ENCODE peak calls at places on chromosomes 7 and 10, in six cellular contexts. One of them, this sample, is unnamed.
A peak's percentile ranks its signal among the peaks of the same experiment; 100 is the strongest.

GRCh38 chr10:5449823-5450222 is 37.5 kb downstream of the NET1 start:
- DNase-seq in fibroblast of pulmonary artery: peak; percentile 90
- DNase-seq in lower leg skin: no peak
- DNase-seq in suprapubic skin: no peak
- DNase-seq in cardiac muscle cell: peak; percentile 90
- DNase-seq in GM13977: no peak
- DNase-seq in this sample: no peak

GRCh38 chr7:157097569-157097968 is 41.2 kb upstream of the UBE3C start:
- DNase-seq in fibroblast of pulmonary artery: no peak
- DNase-seq in lower leg skin: no peak
- DNase-seq in suprapubic skin: no peak
- DNase-seq in cardiac muscle cell: no peak
- DNase-seq in GM13977: no peak
- DNase-seq in this sample: no peak

GRCh38 chr10:82680688-82681087 is 805.7 kb downstream of the NRG3 start:
- DNase-seq in fibroblast of pulmonary artery: no peak
- DNase-seq in lower leg skin: no peak
- DNase-seq in suprapubic skin: no peak
- DNase-seq in cardiac muscle cell: no peak
- DNase-seq in GM13977: no peak
- DNase-seq in this sample: no peak

GRCh38 chr7:96303105-96303685 is 18.7 kb downstream of the SLC25A13 start:
- DNase-seq in fibroblast of pulmonary artery: peak; percentile 29
- DNase-seq in lower leg skin: no peak
- DNase-seq in suprapubic skin: no peak
- DNase-seq in cardiac muscle cell: peak; percentile 50
- DNase-seq in GM13977: no peak
- DNase-seq in this sample: no peak

GRCh38 chr7:104767826-104768536 is 246.0 kb upstream of the KMT2E start:
- DNase-seq in fibroblast of pulmonary artery: no peak
- DNase-seq in lower leg skin: no peak
- DNase-seq in suprapubic skin: no peak
- DNase-seq in cardiac muscle cell: no peak
- DNase-seq in GM13977: no peak
- DNase-seq in this sample: no peak

GRCh38 chr7:2029211-2029905 is 203.4 kb downstream of the MAD1L1 start:
- DNase-seq in fibroblast of pulmonary artery: no peak
- DNase-seq in lower leg skin: no peak
- DNase-seq in suprapubic skin: peak; percentile 65
- DNase-seq in cardiac muscle cell: no peak
- DNase-seq in GM13977: no peak
- DNase-seq in this sample: no peak

GRCh38 chr10:70597856-70598815 is 4.4 kb downstream of the PRF1 start:
- DNase-seq in fibroblast of pulmonary artery: no peak
- DNase-seq in lower leg skin: peak; percentile 8
- DNase-seq in suprapubic skin: no peak
- DNase-seq in cardiac muscle cell: no peak
- DNase-seq in GM13977: no peak
- DNase-seq in this sample: peak; percentile 68

GRCh38 chr7:135207739-135208416 is 3.4 kb downstream of the WDR91 start:
- DNase-seq in fibroblast of pulmonary artery: no peak
- DNase-seq in lower leg skin: no peak
- DNase-seq in suprapubic skin: no peak
- DNase-seq in cardiac muscle cell: no peak
- DNase-seq in GM13977: no peak
- DNase-seq in this sample: no peak

GRCh38 chr10:58969578-58969977 is 206.9 kb upstream of the PHYHIPL start:
- DNase-seq in fibroblast of pulmonary artery: peak; percentile 19
- DNase-seq in lower leg skin: no peak
- DNase-seq in suprapubic skin: no peak
- DNase-seq in cardiac muscle cell: peak; percentile 56
- DNase-seq in GM13977: no peak
- DNase-seq in this sample: no peak

GRCh38 chr10:30141366-30141886 is 82.0 kb upstream of the JCAD start:
- DNase-seq in fibroblast of pulmonary artery: no peak
- DNase-seq in lower leg skin: no peak
- DNase-seq in suprapubic skin: no peak
- DNase-seq in cardiac muscle cell: no peak
- DNase-seq in GM13977: no peak
- DNase-seq in this sample: no peak

GRCh38 chr10:7264313-7264741 is 146.5 kb downstream of the SFMBT2 start:
- DNase-seq in fibroblast of pulmonary artery: peak; percentile 36
- DNase-seq in lower leg skin: no peak
- DNase-seq in suprapubic skin: no peak
- DNase-seq in cardiac muscle cell: peak; percentile 28
- DNase-seq in GM13977: no peak
- DNase-seq in this sample: no peak

GRCh38 chr7:29289156-29290021 is 94.8 kb downstream of the CHN2 start:
- DNase-seq in fibroblast of pulmonary artery: peak; percentile 58
- DNase-seq in lower leg skin: peak; percentile 27
- DNase-seq in suprapubic skin: no peak
- DNase-seq in cardiac muscle cell: peak; percentile 77
- DNase-seq in GM13977: peak; percentile 23
- DNase-seq in this sample: no peak

GRCh38 chr10:3782099-3782455 is 2.9 kb downstream of the KLF6 start:
- DNase-seq in fibroblast of pulmonary artery: no peak
- DNase-seq in lower leg skin: peak; percentile 60
- DNase-seq in suprapubic skin: no peak
- DNase-seq in cardiac muscle cell: peak; percentile 81
- DNase-seq in GM13977: peak; percentile 67
- DNase-seq in this sample: no peak

GRCh38 chr10:1187855-1188555 is 131.8 kb downstream of the WDR37 start:
- DNase-seq in fibroblast of pulmonary artery: no peak
- DNase-seq in lower leg skin: no peak
- DNase-seq in suprapubic skin: peak; percentile 70
- DNase-seq in cardiac muscle cell: no peak
- DNase-seq in GM13977: no peak
- DNase-seq in this sample: no peak

GRCh38 chr10:9853405-9854010 is 1164.2 kb upstream of the CELF2 start:
- DNase-seq in fibroblast of pulmonary artery: peak; percentile 33
- DNase-seq in lower leg skin: no peak
- DNase-seq in suprapubic skin: no peak
- DNase-seq in cardiac muscle cell: peak; percentile 51
- DNase-seq in GM13977: no peak
- DNase-seq in this sample: no peak

GRCh38 chr7:130384371-130384801 is 4.1 kb downstream of the CPA1 start:
- DNase-seq in fibroblast of pulmonary artery: no peak
- DNase-seq in lower leg skin: no peak
- DNase-seq in suprapubic skin: no peak
- DNase-seq in cardiac muscle cell: no peak
- DNase-seq in GM13977: no peak
- DNase-seq in this sample: no peak

GRCh38 chr7:18866359-18867036 is 250.9 kb downstream of the TWIST1 start:
- DNase-seq in fibroblast of pulmonary artery: peak; percentile 100
- DNase-seq in lower leg skin: peak; percentile 91
- DNase-seq in suprapubic skin: peak; percentile 89
- DNase-seq in cardiac muscle cell: peak; percentile 100
- DNase-seq in GM13977: peak; percentile 16
- DNase-seq in this sample: no peak

GRCh38 chr10:4686644-4686996 is 139.4 kb upstream of the AKR1E2 start:
- DNase-seq in fibroblast of pulmonary artery: peak; percentile 87
- DNase-seq in lower leg skin: no peak
- DNase-seq in suprapubic skin: no peak
- DNase-seq in cardiac muscle cell: peak; percentile 77
- DNase-seq in GM13977: no peak
- DNase-seq in this sample: no peak

GRCh38 chr10:128147064-128147463 is 20.8 kb upstream of the MKI67 start:
- DNase-seq in fibroblast of pulmonary artery: no peak
- DNase-seq in lower leg skin: no peak
- DNase-seq in suprapubic skin: peak; percentile 11
- DNase-seq in cardiac muscle cell: no peak
- DNase-seq in GM13977: no peak
- DNase-seq in this sample: no peak

GRCh38 chr7:83588602-83589240 is 60.2 kb downstream of the SEMA3E start:
- DNase-seq in fibroblast of pulmonary artery: no peak
- DNase-seq in lower leg skin: no peak
- DNase-seq in suprapubic skin: no peak
- DNase-seq in cardiac muscle cell: no peak
- DNase-seq in GM13977: no peak
- DNase-seq in this sample: no peak

GRCh38 chr10:37109000-37109399 is 16.4 kb upstream of the ANKRD30A start:
- DNase-seq in fibroblast of pulmonary artery: no peak
- DNase-seq in lower leg skin: no peak
- DNase-seq in suprapubic skin: no peak
- DNase-seq in cardiac muscle cell: no peak
- DNase-seq in GM13977: no peak
- DNase-seq in this sample: no peak

GRCh38 chr10:62652114-62652513 is 152.4 kb upstream of the ADO start:
- DNase-seq in fibroblast of pulmonary artery: no peak
- DNase-seq in lower leg skin: no peak
- DNase-seq in suprapubic skin: no peak
- DNase-seq in cardiac muscle cell: peak; percentile 5
- DNase-seq in GM13977: no peak
- DNase-seq in this sample: no peak

GRCh38 chr10:125547010-125547650 is 135.8 kb downstream of the TEX36 start:
- DNase-seq in fibroblast of pulmonary artery: no peak
- DNase-seq in lower leg skin: no peak
- DNase-seq in suprapubic skin: no peak
- DNase-seq in cardiac muscle cell: no peak
- DNase-seq in GM13977: no peak
- DNase-seq in this sample: no peak

GRCh38 chr10:24462889-24463552 is 254.1 kb downstream of the KIAA1217 start:
- DNase-seq in fibroblast of pulmonary artery: no peak
- DNase-seq in lower leg skin: no peak
- DNase-seq in suprapubic skin: no peak
- DNase-seq in cardiac muscle cell: no peak
- DNase-seq in GM13977: no peak
- DNase-seq in this sample: no peak

GRCh38 chr10:63058236-63058635 is 74.9 kb upstream of the NRBF2 start:
- DNase-seq in fibroblast of pulmonary artery: no peak
- DNase-seq in lower leg skin: no peak
- DNase-seq in suprapubic skin: no peak
- DNase-seq in cardiac muscle cell: no peak
- DNase-seq in GM13977: no peak
- DNase-seq in this sample: no peak

GRCh38 chr7:12583181-12583580 is 12.7 kb downstream of the SCIN start:
- DNase-seq in fibroblast of pulmonary artery: no peak
- DNase-seq in lower leg skin: no peak
- DNase-seq in suprapubic skin: no peak
- DNase-seq in cardiac muscle cell: no peak
- DNase-seq in GM13977: no peak
- DNase-seq in this sample: no peak

GRCh38 chr10:74863508-74863907 is 37.1 kb downstream of the KAT6B start:
- DNase-seq in fibroblast of pulmonary artery: peak; percentile 24
- DNase-seq in lower leg skin: no peak
- DNase-seq in suprapubic skin: no peak
- DNase-seq in cardiac muscle cell: peak; percentile 42
- DNase-seq in GM13977: no peak
- DNase-seq in this sample: no peak

GRCh38 chr7:106768324-106768751 is 96.7 kb upstream of the PIK3CG start:
- DNase-seq in fibroblast of pulmonary artery: no peak
- DNase-seq in lower leg skin: no peak
- DNase-seq in suprapubic skin: no peak
- DNase-seq in cardiac muscle cell: no peak
- DNase-seq in GM13977: peak; percentile 30
- DNase-seq in this sample: no peak

GRCh38 chr7:24788075-24788474 is 30.8 kb upstream of the GSDME start:
- DNase-seq in fibroblast of pulmonary artery: no peak
- DNase-seq in lower leg skin: no peak
- DNase-seq in suprapubic skin: no peak
- DNase-seq in cardiac muscle cell: no peak
- DNase-seq in GM13977: no peak
- DNase-seq in this sample: no peak
- TF ChIP-seq CTCF in fibroblast of pulmonary artery: peak; percentile 34
- TF ChIP-seq CTCF in lower leg skin: no peak
- TF ChIP-seq CTCF in suprapubic skin: peak; percentile 8
- TF ChIP-seq CTCF in cardiac muscle cell: peak; percentile 41
- TF ChIP-seq CTCF in GM13977: peak; percentile 45
- TF ChIP-seq CTCF in this sample: peak; percentile 62

DNA sequence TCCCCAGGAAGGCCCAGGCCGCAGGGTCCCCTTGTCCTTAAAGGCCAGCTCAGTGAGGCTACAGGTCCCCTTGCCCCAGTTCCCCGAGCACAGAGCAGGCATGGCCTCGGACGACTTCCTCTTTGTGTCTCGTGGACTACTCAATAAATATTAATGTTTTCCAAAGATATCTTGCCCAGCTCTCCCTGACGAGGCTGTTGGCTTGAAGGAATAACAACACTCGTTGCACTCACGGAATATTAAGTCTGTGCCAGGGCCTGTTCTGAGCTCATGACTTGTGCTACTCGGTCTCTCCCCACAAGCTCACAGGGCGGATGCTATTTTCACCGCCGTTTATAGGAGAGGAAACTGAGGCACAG is 68.2 kb downstream of the CUX1 start:
- DNase-seq in fibroblast of pulmonary artery: no peak
- DNase-seq in lower leg skin: no peak
- DNase-seq in suprapubic skin: no peak
- DNase-seq in cardiac muscle cell: no peak
- DNase-seq in GM13977: no peak
- DNase-seq in this sample: no peak
- TF ChIP-seq CTCF in fibroblast of pulmonary artery: no peak
- TF ChIP-seq CTCF in lower leg skin: no peak
- TF ChIP-seq CTCF in suprapubic skin: no peak
- TF ChIP-seq CTCF in cardiac muscle cell: no peak
- TF ChIP-seq CTCF in GM13977: no peak
- TF ChIP-seq CTCF in this sample: no peak

GRCh38 chr7:95172420-95172819 is 151.9 kb downstream of the PON1 start:
- DNase-seq in fibroblast of pulmonary artery: no peak
- DNase-seq in lower leg skin: no peak
- DNase-seq in suprapubic skin: no peak
- DNase-seq in cardiac muscle cell: no peak
- DNase-seq in GM13977: no peak
- DNase-seq in this sample: no peak

DNA sequence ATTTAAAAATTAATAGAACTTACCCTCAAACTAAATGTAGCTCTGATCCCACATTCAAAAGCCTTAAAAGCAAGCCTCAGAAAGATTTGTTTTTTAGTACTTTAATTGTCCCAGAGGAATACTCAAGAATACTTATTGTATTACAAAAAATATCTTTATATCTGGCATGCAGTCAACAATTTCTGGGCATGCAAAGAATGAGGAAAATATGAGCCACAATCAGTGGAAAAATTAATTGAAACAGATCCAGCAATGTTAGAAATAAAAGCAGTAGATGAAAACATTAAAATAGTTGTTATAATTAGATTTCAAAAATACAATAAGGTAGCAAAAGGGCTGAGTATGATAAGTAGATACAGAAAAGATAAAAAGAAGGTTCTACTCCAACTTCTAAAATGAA is 154.7 kb downstream of the PON1 start:
- DNase-seq in fibroblast of pulmonary artery: peak; percentile 15
- DNase-seq in lower leg skin: no peak
- DNase-seq in suprapubic skin: no peak
- DNase-seq in cardiac muscle cell: peak; percentile 36
- DNase-seq in GM13977: no peak
- DNase-seq in this sample: no peak
- TF ChIP-seq CTCF in fibroblast of pulmonary artery: no peak
- TF ChIP-seq CTCF in lower leg skin: no peak
- TF ChIP-seq CTCF in suprapubic skin: no peak
- TF ChIP-seq CTCF in cardiac muscle cell: no peak
- TF ChIP-seq CTCF in GM13977: no peak
- TF ChIP-seq CTCF in this sample: no peak

DNA sequence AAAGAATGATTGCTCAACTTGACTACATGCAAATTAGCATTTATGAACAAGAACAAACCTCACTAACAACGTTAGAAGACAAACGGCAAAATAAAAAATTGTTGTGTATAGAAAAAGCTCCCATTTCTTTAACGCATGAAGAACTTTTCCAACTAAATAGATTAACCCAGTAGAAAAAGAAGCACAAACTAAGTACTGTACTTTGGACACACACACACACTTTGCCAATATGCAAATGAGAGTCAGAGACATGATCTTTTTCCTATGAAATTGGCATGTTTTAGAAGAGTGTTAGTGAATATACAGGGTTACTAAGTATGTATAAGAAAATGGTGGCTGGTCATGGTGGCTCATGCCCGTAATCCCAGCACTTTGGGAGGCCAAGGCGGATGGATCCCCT is 355.6 kb downstream of the SH2D4B start:
- DNase-seq in fibroblast of pulmonary artery: no peak
- DNase-seq in lower leg skin: no peak
- DNase-seq in suprapubic skin: no peak
- DNase-seq in cardiac muscle cell: no peak
- DNase-seq in GM13977: no peak
- DNase-seq in this sample: no peak
- TF ChIP-seq CTCF in fibroblast of pulmonary artery: no peak
- TF ChIP-seq CTCF in lower leg skin: no peak
- TF ChIP-seq CTCF in suprapubic skin: no peak
- TF ChIP-seq CTCF in cardiac muscle cell: no peak
- TF ChIP-seq CTCF in GM13977: no peak
- TF ChIP-seq CTCF in this sample: no peak

This sample was measured in type B pancreatic cell.